ENCODE peak calls at places on chromosome 13, in four cellular contexts. M is aorta, E is AG09309, R is astrocyte of the cerebellum. F is an unnamed sample.

GRCh38 chr13:67148219-67148583 is 81.9 kb downstream of the PCDH9 start:
- DNase-seq in R (no peak), E (no peak), M (no peak), F (no peak)

GRCh38 chr13:51934461-51935087 is 72.8 kb downstream of the CCDC70 start:
- DNase-seq in M (no peak), E (no peak), R (no peak), F (no peak)

GRCh38 chr13:25881946-25882574 is 169.8 kb downstream of the SHISA2 start:
- DNase-seq in R (peak; percentile 94), E (no peak), M (no peak), F (peak; percentile 21)

GRCh38 chr13:28819748-28820098 is 416 bp upstream of the MTUS2 start:
- DNase-seq in E (no peak), M (peak; percentile 92), R (no peak), F (no peak)

GRCh38 chr13:95247857-95248256 is 53.4 kb downstream of the ABCC4 start:
- DNase-seq in M (no peak), R (no peak), E (no peak), F (no peak)

GRCh38 chr13:114081761-114082681 is 50.4 kb downstream of the RASA3 start:
- DNase-seq in E (no peak), R (no peak), M (no peak), F (no peak)

GRCh38 chr13:49627831-49628652 is at the start of gene ARL11:
- DNase-seq in R (no peak), M (peak; percentile 80), E (no peak), F (no peak)

GRCh38 chr13:40252241-40252640 is 414.2 kb downstream of the FOXO1 start:
- DNase-seq in R (no peak), M (no peak), E (no peak), F (no peak)

GRCh38 chr13:44388427-44388826 is 14.8 kb downstream of the SERP2 start:
- DNase-seq in R (no peak), E (no peak), M (no peak), F (no peak)

GRCh38 chr13:76556632-76557031 is 329.6 kb downstream of the KCTD12 start:
- DNase-seq in E (no peak), R (no peak), M (no peak), F (no peak)

GRCh38 chr13:32425158-32425557 is 2.8 kb downstream of the N4BP2L1 start:
- DNase-seq in M (no peak), R (no peak), E (no peak), F (no peak)
- H3K4me3 ChIP-seq in M (no peak overlapping the region), R (no peak overlapping the region), E (no peak overlapping the region), F (no peak overlapping the region)

GRCh38 chr13:96632536-96633320 is 361.5 kb downstream of the OXGR1 start:
- DNase-seq in E (no peak), R (peak; percentile 54), M (no peak), F (peak; percentile 29)
- H3K4me3 ChIP-seq in E (no peak overlapping the region), R (no peak overlapping the region), M (no peak overlapping the region), F (no peak overlapping the region)

DNA sequence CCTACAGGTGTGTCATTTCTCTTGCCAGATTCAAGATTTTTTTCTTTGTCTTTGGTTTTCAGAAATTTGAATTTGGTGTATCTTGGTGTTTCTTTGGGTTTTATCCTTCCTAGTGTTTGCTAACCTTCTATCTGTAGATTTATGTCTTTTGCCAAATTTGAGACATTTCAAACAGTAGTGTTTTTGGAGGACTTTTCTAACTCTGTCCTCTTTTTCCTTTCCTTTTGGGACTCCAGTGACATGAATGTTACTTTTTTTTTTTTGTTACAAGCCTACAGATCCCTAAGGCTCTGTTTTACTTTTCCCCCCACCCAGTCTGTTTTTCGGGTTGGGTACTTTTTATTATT is 58.8 kb downstream of the ZMYM2 start:
- DNase-seq in R (no peak), M (no peak), E (no peak), F (no peak)
- H3K4me3 ChIP-seq in R (no peak overlapping the region), M (no peak overlapping the region), E (no peak overlapping the region), F (no peak overlapping the region)

GRCh38 chr13:92589955-92590354 is 636.7 kb upstream of the GPC6 start:
- DNase-seq in E (no peak), M (no peak), R (no peak), F (no peak)

GRCh38 chr13:92591117-92591516 is 635.5 kb upstream of the GPC6 start:
- DNase-seq in R (no peak), M (no peak), E (no peak), F (no peak)

GRCh38 chr13:92590503-92590908 is 636.1 kb upstream of the GPC6 start:
- DNase-seq in E (no peak), M (no peak), R (no peak), F (no peak)

DNA sequence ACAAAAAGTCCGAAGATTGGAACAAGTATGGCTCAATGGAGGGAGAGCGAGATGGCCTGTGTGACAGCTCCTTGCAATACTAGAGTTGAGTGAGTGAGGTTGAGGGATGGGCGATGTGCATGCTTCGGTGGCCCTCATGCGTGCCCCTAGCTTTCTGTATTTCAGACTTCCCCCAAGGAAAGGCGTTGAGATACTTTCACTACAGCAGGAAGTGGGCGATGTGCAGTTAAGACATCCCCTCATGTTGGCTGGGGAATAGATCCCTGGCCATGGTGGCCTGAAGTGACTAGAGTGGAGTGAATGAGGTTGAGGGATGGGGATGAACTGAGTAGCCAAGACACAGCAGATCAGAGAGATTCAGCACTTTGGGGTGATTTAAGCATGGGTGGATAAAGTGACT is 633.9 kb upstream of the GPC6 start:
- DNase-seq in E (no peak), R (no peak), M (no peak), F (no peak)
- H3K4me3 ChIP-seq in E (no peak overlapping the region), R (no peak overlapping the region), M (no peak overlapping the region), F (no peak overlapping the region)

GRCh38 chr13:68368922-68369321 is 1138.8 kb upstream of the PCDH9 start:
- DNase-seq in R (no peak), E (no peak), M (no peak), F (no peak)
- H3K4me3 ChIP-seq in R (no peak overlapping the region), E (no peak overlapping the region), M (no peak overlapping the region), F (no peak overlapping the region)

GRCh38 chr13:83987394-83987793 is 105.1 kb upstream of the SLITRK1 start:
- DNase-seq in E (no peak), M (no peak), R (no peak), F (no peak)

GRCh38 chr13:83980322-83980721 is 98.0 kb upstream of the SLITRK1 start:
- DNase-seq in E (no peak), R (no peak), M (no peak), F (peak; percentile 29)

GRCh38 chr13:83984793-83985192 is 102.5 kb upstream of the SLITRK1 start:
- DNase-seq in E (no peak), M (no peak), R (no peak), F (no peak)
- H3K4me3 ChIP-seq in E (no peak overlapping the region), M (no peak overlapping the region), R (no peak overlapping the region), F (no peak overlapping the region)

DNA sequence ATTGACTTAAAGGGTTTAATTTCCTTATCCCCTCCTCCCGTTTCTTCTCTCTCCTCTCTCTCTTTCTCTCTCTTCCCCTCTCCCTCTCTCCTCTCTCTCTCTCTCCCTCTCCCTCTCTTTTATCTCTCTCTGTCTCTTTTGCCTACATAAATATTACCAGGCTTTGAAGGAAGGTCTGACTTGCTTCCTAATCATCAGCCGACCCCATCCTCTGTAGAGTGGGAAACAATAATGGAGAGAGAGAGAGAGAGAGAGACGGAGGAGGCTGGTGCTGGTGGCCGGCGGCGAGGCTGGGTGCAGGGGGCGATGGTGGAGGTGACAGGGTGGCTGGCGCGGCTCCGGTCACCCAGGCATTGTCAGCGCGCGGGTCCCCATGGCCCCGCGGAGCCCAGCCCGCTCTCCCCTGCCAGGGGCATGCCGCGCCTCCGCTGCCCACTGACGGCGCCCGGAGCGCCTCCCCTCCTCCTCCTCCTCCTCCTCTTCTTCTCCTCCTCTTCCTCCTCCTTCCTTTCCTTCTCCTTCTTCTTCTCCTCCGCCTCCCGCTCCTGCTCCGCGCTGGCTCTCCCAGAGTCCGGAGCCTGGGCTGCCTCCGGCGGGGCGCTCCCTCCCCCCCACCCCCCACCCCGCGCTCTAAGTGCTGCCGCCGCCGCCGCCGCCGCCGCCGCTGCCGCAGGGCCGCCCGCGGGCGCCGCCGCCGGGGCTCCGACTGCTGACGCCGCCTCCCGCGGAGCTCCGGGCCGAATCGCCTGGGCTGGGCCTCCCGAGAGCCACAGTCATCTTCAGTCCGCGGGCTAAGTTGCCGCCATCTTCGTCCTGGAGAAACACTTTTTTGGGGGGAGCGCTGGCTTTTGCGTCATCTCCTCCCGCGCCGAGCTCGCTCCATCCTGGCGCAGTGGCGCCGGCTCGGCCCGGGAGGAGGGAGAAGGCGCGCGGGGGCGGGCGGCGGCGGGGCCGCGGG is 348.4 kb downstream of the LIG4 start:
- DNase-seq in M (no peak), R (peak; percentile 9), E (no peak), F (no peak)
- H3K4me3 ChIP-seq in M (peak overlapping the region; percentile 67), R (peak overlapping the region; percentile 71), E (peak overlapping the region; percentile 70), F (peak overlapping the region; percentile 64)

GRCh38 chr13:23147827-23148226 is 33.0 kb upstream of the SGCG start:
- DNase-seq in M (no peak), E (no peak), R (no peak), F (no peak)

GRCh38 chr13:23141964-23142363 is 38.8 kb upstream of the SGCG start:
- DNase-seq in R (no peak), E (no peak), M (no peak), F (no peak)

GRCh38 chr13:23146811-23147245 is 34.0 kb upstream of the SGCG start:
- DNase-seq in M (no peak), E (no peak), R (no peak), F (no peak)

DNA sequence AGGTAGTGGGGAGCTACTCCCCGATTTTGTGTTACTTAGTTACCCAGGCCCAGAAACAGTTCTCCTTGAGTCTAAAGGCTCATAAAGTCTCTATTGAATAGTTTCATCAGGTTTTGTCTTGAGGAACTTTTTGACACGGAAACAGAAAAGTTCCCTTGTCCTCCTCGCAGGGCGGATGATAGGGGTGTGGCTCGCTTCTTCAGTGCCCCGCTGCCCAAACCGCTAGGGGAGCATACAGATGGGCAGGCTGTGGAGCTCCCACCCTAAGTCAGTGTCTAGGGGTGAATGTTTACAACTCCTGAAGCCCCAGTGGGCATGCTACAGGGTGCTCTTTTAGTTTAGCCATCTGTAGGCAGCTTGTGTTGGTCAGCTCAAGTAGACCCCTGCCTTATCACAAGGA is 33.5 kb upstream of the SGCG start:
- DNase-seq in E (no peak), M (no peak), R (no peak), F (no peak)
- H3K4me3 ChIP-seq in E (no peak overlapping the region), M (no peak overlapping the region), R (no peak overlapping the region), F (no peak overlapping the region)

F was measured in skeletal muscle cell.